ENCODE peak calls at places on chromosomes 5 and 9, in nine cellular contexts. K, R, C, L, I, X, Y, H and N are unnamed samples. For H3K4me1 and H3K36me3, the result is how much of the 10 kb centered on the place peaks cover.

GRCh38 chr9:78073722-78074121 is 42.1 kb upstream of the GNAQ start:
- DNase-seq in R (no peak), Y (no peak), H (no peak), L (no peak), K (peak), I (no peak), C (no peak), X (no peak), N (no peak)

GRCh38 chr5:80399553-80400239 is 8.2 kb upstream of the ZFYVE16 start:
- DNase-seq in R (no peak), I (no peak), K (peak), L (no peak), C (no peak), X (no peak), Y (no peak), H (no peak), N (no peak)

GRCh38 chr9:132486706-132487350 is 76.8 kb downstream of the CFAP77 start:
- DNase-seq in L (no peak), R (no peak), I (peak), K (no peak), C (peak), Y (no peak), X (no peak), H (no peak), N (no peak)

GRCh38 chr5:132381614-132382013 is 12.1 kb downstream of the SLC22A5 start:
- DNase-seq in R (no peak), L (no peak), C (no peak), I (no peak), K (no peak), H (no peak), X (no peak), Y (no peak), N (no peak)

GRCh38 chr5:50727845-50728244 is 61.4 kb downstream of the PARP8 start:
- DNase-seq in L (no peak), I (no peak), R (no peak), X (no peak), H (no peak), Y (no peak), C (no peak), K (no peak), N (no peak)

GRCh38 chr5:41874512-41875060 is 4.4 kb upstream of the OXCT1 start:
- DNase-seq in I (no peak), C (no peak), L (no peak), X (no peak), H (no peak), R (no peak), K (no peak), Y (no peak), N (no peak)

GRCh38 chr9:134025606-134026541 is 593 bp downstream of the BRD3OS start:
- DNase-seq in L (peak), R (peak), Y (peak), I (no peak), C (peak), X (no peak), K (peak), H (peak), N (peak)

GRCh38 chr5:141326088-141326854 is 4.0 kb upstream of the PCDHGA1 start:
- DNase-seq in I (peak), R (no peak), H (peak), L (peak), Y (peak), C (peak), X (peak), K (peak), N (peak)

GRCh38 chr9:120900821-120901220 is 23.8 kb upstream of the PHF19 start:
- DNase-seq in I (no peak), L (no peak), Y (no peak), K (no peak), H (no peak), X (no peak), R (no peak), C (no peak), N (no peak)

GRCh38 chr5:72036951-72037350 is 70.3 kb upstream of the MAP1B start:
- DNase-seq in X (no peak), I (no peak), R (no peak), L (no peak), Y (no peak), C (no peak), H (no peak), K (peak), N (no peak)

GRCh38 chr9:122382901-122383850 is 12.4 kb downstream of the PTGS1 start:
- DNase-seq in R (no peak), C (no peak), L (no peak), K (no peak), Y (peak), H (no peak), I (no peak), X (no peak), N (peak)

GRCh38 chr9:87850405-87850804 is 32.3 kb upstream of the SPATA31E1 start:
- DNase-seq in K (peak), C (no peak), H (no peak), I (no peak), R (no peak), Y (no peak), L (no peak), X (no peak), N (no peak)

GRCh38 chr5:180525363-180525762 is 31.2 kb downstream of the CNOT6 start:
- DNase-seq in L (no peak), R (no peak), H (no peak), X (no peak), K (no peak), C (no peak), I (no peak), Y (no peak), N (no peak)

GRCh38 chr5:119218830-119219782 is 136.7 kb upstream of the TNFAIP8 start:
- DNase-seq in Y (no peak), K (no peak), C (no peak), R (no peak), L (no peak), X (no peak), I (no peak), H (no peak), N (no peak)

GRCh38 chr5:545641-546375 is 21.6 kb upstream of the SLC9A3 start:
- DNase-seq in I (no peak), Y (no peak), K (no peak), X (no peak), H (no peak), C (no peak), R (no peak), L (no peak), N (no peak)

DNA sequence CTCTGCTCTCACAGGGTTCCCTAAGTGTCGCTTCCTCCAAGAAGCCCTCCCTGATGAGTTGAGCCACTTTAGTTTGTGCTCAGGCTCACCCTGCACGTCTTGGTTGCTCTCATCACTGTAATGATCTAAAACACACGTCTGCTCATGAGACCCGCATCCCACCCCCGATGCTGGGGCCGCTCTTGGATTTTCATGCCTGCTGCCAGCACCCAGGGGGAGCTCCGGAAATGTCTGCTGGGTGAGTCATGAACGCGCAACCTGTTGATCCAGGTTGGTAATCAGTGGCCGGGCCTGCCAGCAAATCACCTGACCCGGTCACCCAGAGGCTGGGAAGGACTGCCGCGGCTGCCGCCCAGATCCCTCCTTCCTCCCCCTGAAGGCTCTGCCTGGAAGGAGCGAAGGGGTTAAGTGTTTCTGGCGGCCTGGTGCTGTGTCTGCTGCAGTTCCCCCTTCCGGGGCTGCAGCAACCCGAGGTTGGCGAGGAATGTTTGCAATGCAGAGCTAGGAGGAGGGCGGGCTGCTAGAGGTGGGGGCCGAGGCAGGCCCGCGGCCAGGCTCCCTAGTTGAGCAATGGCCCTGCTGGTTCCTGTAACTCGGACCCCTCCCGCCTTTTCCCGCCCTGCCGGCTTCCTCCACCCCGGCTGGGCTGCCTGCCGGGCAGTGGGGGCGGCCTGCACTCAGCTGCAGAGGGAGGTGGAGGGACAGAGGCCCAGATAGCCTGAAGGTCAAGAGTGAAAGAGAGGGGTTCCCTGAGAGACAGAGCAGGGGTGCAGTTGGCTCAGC is 156.1 kb upstream of the IER5L start:
- DNase-seq in Y (peak), K (peak), L (peak), I (no peak), C (peak), H (peak), X (peak), R (peak), N (peak)
- H3K4me1 ChIP-seq in Y (under half), K (under half), L (under half), I (under half), C (under half), H (under half), X (under half), R (under half), N (under half)

DNA sequence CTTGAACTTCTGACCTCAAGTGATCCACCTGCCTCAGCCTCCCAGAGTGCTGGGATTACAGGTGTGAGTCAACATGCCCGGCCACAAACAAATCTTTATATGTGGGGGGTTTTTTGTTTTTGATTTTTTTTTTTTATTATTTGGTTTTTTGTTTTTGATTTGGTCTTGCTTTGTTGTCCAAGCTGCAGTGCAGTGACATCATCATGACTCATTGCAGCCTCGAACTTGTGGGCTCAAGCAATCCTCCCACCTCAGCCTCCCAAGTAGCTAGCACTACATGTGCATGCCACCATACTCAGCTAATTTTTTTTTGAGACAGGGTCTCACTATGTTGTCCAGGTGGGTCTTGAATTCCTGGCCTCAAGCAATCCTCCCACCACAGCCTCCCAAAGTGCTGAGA is 42.4 kb downstream of the ALDH7A1 start:
- DNase-seq in C (no peak), Y (no peak), K (no peak), H (no peak), X (no peak), R (no peak), I (no peak), L (no peak), N (no peak)
- H3K36me3 ChIP-seq in C (under half), Y (under half), K (half or more), H (under half), X (under half), R (half or more), I (under half), L (under half), N (under half)

GRCh38 chr9:128556276-128556675 is 3.9 kb downstream of the SPTAN1 start:
- DNase-seq in X (no peak), H (no peak), L (no peak), R (no peak), I (no peak), Y (no peak), C (no peak), K (no peak), N (no peak)
- H3K4me1 ChIP-seq in X (under half), H (half or more), L (under half), R (under half), I (half or more), Y (half or more), C (half or more), K (half or more), N (under half)

GRCh38 chr5:76607353-76607871 is 15.8 kb downstream of the F2RL2 start:
- DNase-seq in H (no peak), I (no peak), L (peak), X (no peak), K (no peak), R (peak), C (no peak), Y (no peak), N (no peak)

GRCh38 chr5:76606665-76607064 is 16.5 kb downstream of the F2RL2 start:
- DNase-seq in L (no peak), K (no peak), H (no peak), I (no peak), Y (no peak), X (no peak), R (no peak), C (no peak), N (no peak)

GRCh38 chr5:76601470-76601869 is 21.7 kb downstream of the F2RL2 start:
- DNase-seq in C (peak), L (no peak), R (peak), K (peak), I (no peak), H (peak), Y (no peak), X (no peak), N (no peak)

GRCh38 chr5:76604838-76605237 is 18.4 kb downstream of the F2RL2 start:
- DNase-seq in L (no peak), K (no peak), X (no peak), C (no peak), H (no peak), R (no peak), Y (no peak), I (no peak), N (no peak)

GRCh38 chr5:76602094-76602726 is 21.0 kb downstream of the F2RL2 start:
- DNase-seq in Y (no peak), H (no peak), C (no peak), X (no peak), L (no peak), I (no peak), R (no peak), K (no peak), N (no peak)
- H3K36me3 ChIP-seq in Y (under half), H (under half), C (under half), X (under half), L (under half), I (under half), R (under half), K (under half), N (under half)

GRCh38 chr9:137198051-137198747 is 2.3 kb downstream of the TPRN start:
- DNase-seq in R (no peak), Y (no peak), K (peak), H (peak), C (peak), I (no peak), L (no peak), X (no peak), N (no peak)
- H3K4me1 ChIP-seq in R (under half), Y (under half), K (half or more), H (under half), C (half or more), I (under half), L (under half), X (under half), N (under half)

GRCh38 chr5:90263102-90263501 is 146.5 kb downstream of the CETN3 start:
- DNase-seq in H (no peak), I (no peak), R (no peak), X (no peak), C (no peak), L (no peak), Y (no peak), K (no peak), N (no peak)
- H3K36me3 ChIP-seq in H (under half), I (under half), R (under half), X (under half), C (under half), L (under half), Y (under half), K (under half), N (under half)

DNA sequence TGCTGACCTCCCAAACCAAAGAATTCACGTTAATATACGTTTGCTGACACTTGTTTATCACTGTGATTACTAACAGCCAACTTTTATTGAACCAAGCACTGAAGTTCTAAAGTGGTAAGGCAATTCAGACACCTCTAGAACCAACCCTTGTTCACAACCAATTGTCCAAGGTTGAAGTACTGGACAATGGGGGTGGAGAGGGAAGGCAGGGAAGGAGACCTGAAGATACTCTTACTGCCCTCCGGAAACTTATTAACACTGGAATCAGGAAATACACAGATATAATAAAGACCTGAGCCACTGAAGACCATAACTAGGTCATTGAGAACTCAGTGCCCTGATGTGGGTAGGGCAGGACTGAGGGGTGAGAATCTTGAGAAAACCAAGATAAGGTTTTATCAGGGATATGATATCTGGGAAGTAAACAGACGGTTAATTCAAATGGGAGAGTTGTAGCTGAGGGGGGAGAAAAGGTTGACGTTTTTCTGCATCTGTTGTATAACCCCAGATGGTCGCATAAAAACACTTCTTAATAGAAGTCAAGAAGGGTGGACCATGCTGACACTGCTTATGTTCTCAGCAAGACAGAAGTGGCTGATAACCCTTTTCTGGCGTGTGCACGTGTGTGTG is 126.0 kb downstream of the LHFPL2 start:
- DNase-seq in K (no peak), X (no peak), I (no peak), L (no peak), H (no peak), Y (no peak), R (no peak), C (no peak), N (no peak)
- H3K4me1 ChIP-seq in K (under half), X (under half), I (under half), L (under half), H (under half), Y (half or more), R (under half), C (under half), N (half or more)

DNA sequence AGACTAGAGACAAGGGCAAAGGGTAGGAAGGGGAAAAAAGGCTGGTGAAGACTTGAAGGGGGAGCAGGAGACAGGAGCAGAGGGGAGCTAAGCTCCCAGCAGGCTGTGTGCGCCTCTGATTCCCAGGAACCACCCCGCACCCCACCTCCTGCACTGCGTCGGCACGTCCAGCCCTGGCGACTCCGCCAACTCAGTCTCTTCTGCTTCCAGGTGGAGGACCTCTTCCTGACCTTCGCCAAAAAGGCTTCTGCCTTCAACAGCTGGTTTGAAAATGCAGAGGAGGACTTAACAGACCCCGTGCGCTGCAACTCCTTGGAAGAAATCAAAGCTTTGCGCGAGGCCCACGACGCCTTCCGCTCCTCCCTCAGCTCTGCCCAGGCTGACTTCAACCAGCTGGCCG is 30.5 kb downstream of the DYNC2I2 start:
- DNase-seq in K (no peak), Y (no peak), R (no peak), C (no peak), X (no peak), I (no peak), H (no peak), L (peak), N (peak)
- H3K36me3 ChIP-seq in K (under half), Y (under half), R (half or more), C (under half), X (half or more), I (half or more), H (under half), L (under half), N (half or more)

DNA sequence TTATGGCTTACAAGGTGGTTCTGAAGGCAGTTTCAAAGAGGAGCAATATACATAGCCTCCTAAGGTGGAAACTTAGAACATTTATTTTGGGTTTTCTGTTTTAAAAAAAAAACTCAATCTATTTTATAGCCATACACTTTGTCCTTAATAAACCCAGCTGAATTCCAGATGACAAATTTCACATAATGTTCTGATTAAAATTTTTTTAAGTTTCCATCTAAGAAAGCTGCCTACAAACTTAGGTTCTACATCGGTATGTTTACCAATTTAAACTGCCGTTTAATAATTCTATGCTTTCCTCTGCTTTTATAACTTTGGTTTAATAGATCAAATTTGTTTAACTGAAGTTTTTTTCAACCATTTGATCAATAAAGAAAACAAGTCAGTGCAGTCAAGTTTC is 12.5 kb downstream of the NR3C1 start:
- DNase-seq in L (no peak), K (no peak), I (no peak), X (no peak), Y (no peak), R (no peak), C (no peak), H (no peak), N (no peak)
- H3K4me1 ChIP-seq in L (under half), K (under half), I (under half), X (half or more), Y (under half), R (under half), C (under half), H (under half), N (half or more)

GRCh38 chr5:159640921-159641320 is 275.4 kb upstream of the ADRA1B start:
- DNase-seq in Y (no peak), K (no peak), R (no peak), H (no peak), I (no peak), L (no peak), C (no peak), X (no peak), N (no peak)
- H3K36me3 ChIP-seq in Y (under half), K (under half), R (under half), H (under half), I (under half), L (under half), C (under half), X (under half), N (under half)